ENCODE peak calls at places on chromosome X, in six cellular contexts. G, F, R, O, S and W are unnamed samples.

GRCh38 chrX:111555559-111555958 is 44.1 kb downstream of the SERTM2 start:
- DNase-seq in O (no peak), S (no peak), G (no peak), F (no peak), R (no peak), W (no peak)

GRCh38 chrX:45505214-45505613 is 304.5 kb upstream of the DIPK2B start:
- DNase-seq in O (peak; percentile 18), G (no peak), R (no peak), S (no peak), F (no peak), W (no peak)

GRCh38 chrX:151754042-151754419 is 19.5 kb downstream of the CNGA2 start:
- DNase-seq in G (no peak), R (no peak), F (no peak), O (peak; percentile 24), S (no peak), W (no peak)

GRCh38 chrX:24146283-24146865 is 3.2 kb upstream of the ZFX start:
- DNase-seq in S (no peak), O (no peak), F (no peak), R (no peak), G (no peak), W (no peak)

GRCh38 chrX:9749141-9749540 is 16.5 kb downstream of the GPR143 start:
- DNase-seq in R (no peak), O (no peak), F (no peak), S (no peak), G (no peak), W (no peak)

GRCh38 chrX:91434351-91435168 is at the start of gene PABPC5:
- DNase-seq in R (peak; percentile 59), F (no peak), O (peak; percentile 76), G (peak; percentile 34), S (peak; percentile 49), W (peak; percentile 93)

GRCh38 chrX:65516756-65517155 is 17.8 kb downstream of the LAS1L start:
- DNase-seq in R (no peak), F (no peak), G (no peak), O (no peak), S (no peak), W (no peak)

GRCh38 chrX:107733686-107734085 is 41.9 kb downstream of the TSC22D3 start:
- DNase-seq in O (no peak), G (no peak), S (no peak), F (no peak), R (no peak), W (no peak)

GRCh38 chrX:22135171-22135711 is 103.1 kb downstream of the PHEX start:
- DNase-seq in R (no peak), O (peak; percentile 50), S (no peak), F (no peak), G (no peak), W (no peak)

GRCh38 chrX:131792789-131793462 is 230.2 kb upstream of the STK26 start:
- DNase-seq in S (no peak), R (peak; percentile 82), F (peak; percentile 16), O (no peak), G (peak; percentile 89), W (peak; percentile 95)

GRCh38 chrX:41259516-41259915 is 74.4 kb upstream of the DDX3X start:
- DNase-seq in O (no peak), G (no peak), S (no peak), R (no peak), F (no peak), W (no peak)

GRCh38 chrX:134537179-134537945 is 77.4 kb downstream of the HPRT1 start:
- DNase-seq in G (no peak), S (no peak), O (peak; percentile 85), F (no peak), R (no peak), W (no peak)

GRCh38 chrX:109943740-109944092 is 59.2 kb upstream of the TMEM164 start:
- DNase-seq in G (no peak), S (no peak), O (no peak), F (no peak), R (no peak), W (no peak)

GRCh38 chrX:132837126-132837525 is 121.3 kb downstream of the HS6ST2 start:
- DNase-seq in F (no peak), G (no peak), O (peak; percentile 72), R (no peak), S (no peak), W (no peak)

GRCh38 chrX:34332336-34332735 is 200.2 kb upstream of the FAM47A start:
- DNase-seq in S (no peak), F (no peak), G (no peak), R (no peak), O (no peak), W (no peak)

GRCh38 chrX:48910926-48911406 is 480 bp downstream of the SLC35A2 start:
- DNase-seq in S (no peak), R (no peak), G (no peak), F (peak; percentile 11), O (no peak), W (no peak)

GRCh38 chrX:9525511-9526248 is 60.8 kb downstream of the TBL1X start:
- DNase-seq in R (no peak), O (no peak), F (peak; percentile 26), S (no peak), G (no peak), W (no peak)

GRCh38 chrX:136691028-136691809 is 43.3 kb downstream of the CD40LG start:
- DNase-seq in R (no peak), O (no peak), F (no peak), S (no peak), G (no peak), W (no peak)

GRCh38 chrX:119391279-119391678 is 7.9 kb upstream of the SLC25A43 start:
- DNase-seq in F (no peak), R (no peak), G (peak; percentile 29), S (no peak), O (peak; percentile 55), W (no peak)

GRCh38 chrX:55007633-55008032 is 7.5 kb downstream of the APEX2 start:
- DNase-seq in S (no peak), O (peak; percentile 79), F (no peak), R (no peak), G (peak; percentile 51), W (no peak)

GRCh38 chrX:85996555-85996954 is 50.8 kb downstream of the CHM start:
- DNase-seq in O (no peak), R (no peak), F (no peak), S (no peak), G (no peak), W (no peak)

GRCh38 chrX:63855896-63856295 is 70.9 kb upstream of the ARHGEF9 start:
- DNase-seq in F (no peak), O (no peak), S (no peak), G (no peak), R (no peak), W (no peak)

GRCh38 chrX:32150141-32150540 is 1061.2 kb downstream of the DMD start:
- DNase-seq in S (no peak), G (no peak), O (no peak), F (no peak), R (no peak), W (no peak)

GRCh38 chrX:32155044-32155638 is 1056.2 kb downstream of the DMD start:
- DNase-seq in R (no peak), G (no peak), S (no peak), O (no peak), F (no peak), W (no peak)

GRCh38 chrX:32153586-32153985 is 1057.8 kb downstream of the DMD start:
- DNase-seq in R (no peak), O (no peak), S (no peak), G (no peak), F (no peak), W (no peak)
- H3K27ac ChIP-seq in R (no peak overlapping the region), O (no peak overlapping the region), S (no peak overlapping the region), G (no peak overlapping the region), F (no peak overlapping the region), W (no peak overlapping the region)

GRCh38 chrX:40081679-40082068 is 16.1 kb downstream of the BCOR start:
- DNase-seq in R (peak; percentile 37), G (no peak), S (no peak), O (no peak), F (no peak), W (no peak)

GRCh38 chrX:40077906-40078305 is 19.9 kb downstream of the BCOR start:
- DNase-seq in R (peak; percentile 15), S (no peak), F (no peak), O (no peak), G (no peak), W (no peak)

GRCh38 chrX:40080896-40081678 is 16.7 kb downstream of the BCOR start:
- DNase-seq in G (no peak), O (no peak), F (no peak), S (no peak), R (peak; percentile 60), W (no peak)

GRCh38 chrX:40078489-40079288 is 19.1 kb downstream of the BCOR start:
- DNase-seq in R (peak; percentile 31), G (no peak), S (no peak), F (no peak), O (no peak), W (no peak)

DNA sequence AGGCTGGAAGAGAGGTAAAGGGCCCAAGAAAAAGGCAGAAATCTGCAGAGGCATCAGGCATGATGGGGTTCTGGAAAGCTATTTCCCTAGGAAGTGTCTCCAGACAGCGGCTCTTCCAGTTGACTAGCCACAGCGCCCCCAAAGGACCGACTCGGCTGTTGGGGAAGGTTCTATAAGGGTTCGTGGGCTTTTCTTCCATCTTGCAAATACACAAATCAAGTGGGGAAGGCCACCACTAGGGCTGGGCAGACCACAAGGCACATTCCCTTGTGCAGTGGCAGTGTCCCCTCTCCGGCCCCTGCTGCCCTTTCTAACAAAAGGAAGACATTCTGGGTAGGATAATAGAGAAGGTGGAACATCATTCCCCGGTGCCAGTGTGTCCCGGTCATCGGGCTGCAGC is 18.2 kb downstream of the BCOR start:
- DNase-seq in R (peak; percentile 15), S (no peak), F (no peak), O (no peak), G (no peak), W (no peak)
- TF ChIP-seq CTCF in R (no peak), S (no peak), F (no peak), O (no peak), G (no peak), W (no peak)

DNA sequence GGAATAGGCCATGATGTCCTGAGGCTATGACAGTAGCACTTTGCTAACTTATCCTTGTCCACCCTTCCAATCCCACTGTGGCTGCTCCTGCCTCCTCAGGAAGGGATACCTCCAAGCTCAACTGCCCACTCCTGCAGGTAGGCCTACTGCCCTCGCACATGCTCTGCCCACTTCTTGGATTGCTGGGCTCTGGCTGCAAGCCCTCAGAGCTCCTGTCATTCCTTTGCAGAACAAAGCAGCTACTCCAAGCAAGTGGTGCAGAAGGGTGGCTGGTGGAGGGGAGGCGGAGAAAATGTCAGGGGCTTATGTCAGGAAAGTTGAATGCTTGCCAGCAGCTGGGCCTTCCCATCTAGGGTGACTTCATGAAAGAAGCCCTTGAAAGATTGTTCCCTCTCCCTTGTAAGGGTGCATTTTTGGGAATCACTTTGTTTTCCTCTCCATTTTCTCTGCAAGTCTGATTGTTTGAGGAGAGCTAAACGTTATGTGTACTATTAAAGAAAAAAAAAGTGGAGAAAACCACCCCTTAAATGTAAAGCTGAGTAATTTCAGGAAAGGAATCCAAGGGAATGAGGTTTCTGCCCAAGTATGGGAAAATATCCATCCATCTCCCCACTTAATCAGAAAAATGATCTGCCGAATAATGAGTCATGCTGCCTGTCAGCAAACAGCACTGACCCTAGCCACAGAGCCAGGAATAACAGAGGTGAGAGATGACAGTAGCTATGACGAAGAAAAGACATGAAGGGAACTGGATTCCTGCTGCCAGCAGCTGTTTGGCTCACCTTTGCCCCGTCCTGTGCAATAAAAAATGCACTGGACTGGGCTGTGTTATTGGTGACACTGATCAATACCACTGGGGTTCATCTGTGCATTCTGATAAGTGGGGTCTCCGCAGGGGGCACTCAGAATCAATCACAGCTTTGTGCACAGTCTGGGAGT is 102.0 kb downstream of the RTL5 start:
- DNase-seq in O (peak; percentile 61), F (no peak), S (no peak), G (no peak), R (peak; percentile 78), W (peak; percentile 67)
- H3K27ac ChIP-seq in O (peak overlapping the region; percentile 92), F (no peak overlapping the region), S (no peak overlapping the region), G (peak overlapping the region; percentile 56), R (peak overlapping the region; percentile 88), W (peak overlapping the region; percentile 78)

GRCh38 chrX:38400401-38400910 is 48.1 kb downstream of the OTC start:
- DNase-seq in R (no peak), S (no peak), F (no peak), G (no peak), O (no peak), W (no peak)
- TF ChIP-seq CTCF in R (no peak), S (no peak), F (no peak), G (no peak), O (no peak), W (no peak)